ENCODE peak calls at places on chromosome 17, in ten cellular contexts. V, R, J, S, T, I, Q, M, K and G are unnamed samples.
A peak's percentile ranks its signal among the peaks of the same experiment; 100 is the strongest.

GRCh38 chr17:82424001-82424862 is 5.8 kb upstream of the OGFOD3 start:
- DNase-seq in V (peak; percentile 45), R (peak; percentile 55), J (no peak), S (peak; percentile 36), T (no peak), I (peak; percentile 78), Q (no peak), M (peak; percentile 72), K (no peak), G (no peak)

GRCh38 chr17:68585643-68586042 is 15.5 kb downstream of the FAM20A start:
- DNase-seq in V (no peak), R (no peak), J (no peak), S (no peak), T (no peak), I (no peak), Q (no peak), M (no peak), K (no peak), G (no peak)

GRCh38 chr17:7706631-7707354 is 1.8 kb downstream of the EFNB3 start:
- DNase-seq in V (no peak), R (no peak), J (no peak), S (no peak), T (no peak), I (no peak), Q (no peak), M (no peak), K (no peak), G (no peak)

GRCh38 chr17:39730095-39730921 is at the start of gene MIEN1:
- DNase-seq in V (peak; percentile 95), R (peak; percentile 95), J (peak; percentile 95), S (peak; percentile 64), T (peak; percentile 74), I (peak; percentile 90), Q (peak; percentile 94), M (peak; percentile 78), K (peak; percentile 98), G (peak; percentile 99)

GRCh38 chr17:45261577-45262515 is at the start of gene SPATA32:
- DNase-seq in V (peak; percentile 73), R (peak; percentile 72), J (peak; percentile 82), S (no peak), T (no peak), I (no peak), Q (no peak), M (no peak), K (peak; percentile 80), G (peak; percentile 89)

GRCh38 chr17:16286009-16286946 is 67.0 kb downstream of the CENPV start:
- DNase-seq in V (peak; percentile 86), R (peak; percentile 92), J (peak; percentile 93), S (peak; percentile 95), T (peak; percentile 87), I (peak; percentile 95), Q (peak; percentile 84), M (peak; percentile 99), K (peak; percentile 77), G (peak; percentile 66)

GRCh38 chr17:83072600-83073358 is 6.6 kb upstream of the METRNL start:
- DNase-seq in V (no peak), R (no peak), J (no peak), S (no peak), T (no peak), I (no peak), Q (no peak), M (no peak), K (no peak), G (no peak)

GRCh38 chr17:8332688-8333087 is 7.0 kb upstream of the ODF4 start:
- DNase-seq in V (no peak), R (no peak), J (no peak), S (no peak), T (no peak), I (peak; percentile 25), Q (no peak), M (peak; percentile 41), K (no peak), G (no peak)

GRCh38 chr17:18248811-18249210 is 9.7 kb downstream of the FLII start:
- DNase-seq in V (no peak), R (no peak), J (no peak), S (no peak), T (no peak), I (no peak), Q (no peak), M (no peak), K (no peak), G (no peak)

GRCh38 chr17:8844229-8845218 is 22.9 kb downstream of the PIK3R6 start:
- DNase-seq in V (no peak), R (no peak), J (peak; percentile 3), S (no peak), T (no peak), I (no peak), Q (no peak), M (no peak), K (no peak), G (no peak)

GRCh38 chr17:17108681-17109049 is 66.4 kb downstream of the MPRIP start:
- DNase-seq in V (peak; percentile 57), R (peak; percentile 58), J (no peak), S (no peak), T (no peak), I (no peak), Q (no peak), M (no peak), K (no peak), G (no peak)

GRCh38 chr17:9386401-9386800 is 189.2 kb downstream of the STX8 start:
- DNase-seq in V (no peak), R (no peak), J (no peak), S (no peak), T (no peak), I (no peak), Q (no peak), M (no peak), K (no peak), G (no peak)

DNA sequence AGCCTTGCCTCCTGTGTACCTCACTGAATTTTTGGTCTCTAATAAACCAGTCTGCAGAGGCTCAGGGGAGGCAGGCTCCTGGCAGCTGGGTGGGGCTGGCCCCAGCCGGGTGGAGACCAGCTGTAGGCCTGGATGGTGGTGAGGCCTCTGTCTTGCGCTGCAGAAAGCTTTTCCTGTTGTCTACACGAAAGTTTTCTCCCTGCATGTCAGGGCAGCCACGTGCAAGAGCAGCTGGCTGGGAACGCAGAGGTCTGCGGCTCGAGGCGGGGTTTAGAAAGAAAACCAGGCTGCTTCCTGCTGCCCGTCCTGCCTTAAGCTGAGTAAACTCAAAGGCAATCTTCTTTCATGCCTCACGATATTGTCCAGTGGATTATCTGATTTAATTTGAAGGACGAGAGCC is 2.4 kb downstream of the SERPINF1 start:
- DNase-seq in V (peak; percentile 66), R (peak; percentile 84), J (peak; percentile 93), S (no peak), T (no peak), I (no peak), Q (peak; percentile 85), M (no peak), K (no peak), G (no peak)
- TF ChIP-seq POLR2A in V (no peak), R (peak; percentile 37), J (no peak), S (no peak), T (no peak), I (no peak), Q (no peak), M (no peak), K (no peak), G (no peak)

DNA sequence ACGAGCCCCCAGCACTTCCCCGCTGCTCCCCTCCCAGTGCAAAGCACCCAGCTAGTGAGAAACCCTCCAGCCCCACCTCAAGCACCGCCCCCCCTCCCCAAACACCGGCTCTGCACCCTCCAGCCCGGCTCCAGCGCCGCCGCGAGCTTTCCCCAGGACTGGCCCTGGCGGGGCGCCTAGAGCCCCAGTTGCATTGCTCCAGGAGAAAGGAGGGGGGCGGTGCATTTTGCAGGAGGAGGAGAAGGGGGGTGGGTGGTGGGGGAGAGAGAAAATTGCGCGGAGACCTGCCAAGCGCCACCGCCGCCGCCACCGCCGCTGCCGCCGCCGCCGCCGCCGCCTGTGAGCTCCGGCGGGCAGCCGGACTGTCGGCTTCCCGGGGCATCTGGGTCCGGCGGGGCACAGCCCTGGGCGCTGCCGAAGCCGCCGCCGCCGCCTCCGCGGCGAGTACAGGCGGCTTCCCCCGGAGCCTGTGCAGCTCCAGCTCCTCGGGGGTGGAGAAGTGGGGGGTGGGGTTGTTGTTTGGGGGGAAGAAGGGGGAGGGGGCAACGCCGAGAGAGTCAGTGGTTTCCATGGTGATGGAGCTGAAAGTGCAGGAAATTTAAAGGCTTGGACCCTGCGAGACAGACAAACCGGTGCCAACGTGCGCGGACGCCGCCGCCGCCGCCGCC is at the start of gene NOG:
- DNase-seq in V (no peak), R (no peak), J (no peak), S (no peak), T (no peak), I (no peak), Q (no peak), M (no peak), K (peak; percentile 29), G (peak; percentile 30)
- TF ChIP-seq POLR2AphosphoS5 in V (no peak), R (no peak), J (no peak), S (no peak), T (no peak), I (no peak), Q (no peak), M (no peak), K (no peak), G (no peak)

GRCh38 chr17:50355701-50356341 is 9.9 kb downstream of the XYLT2 start:
- DNase-seq in V (peak; percentile 39), R (no peak), J (peak; percentile 62), S (no peak), T (no peak), I (no peak), Q (peak; percentile 55), M (no peak), K (no peak), G (no peak)
- TF ChIP-seq POLR2A in V (no peak), R (no peak), J (no peak), S (no peak), T (no peak), I (no peak), Q (no peak), M (no peak), K (no peak), G (no peak)

GRCh38 chr17:74746922-74747321 is 1.5 kb upstream of the NHERF1 start:
- DNase-seq in V (no peak), R (no peak), J (peak; percentile 66), S (no peak), T (no peak), I (peak; percentile 89), Q (no peak), M (no peak), K (no peak), G (no peak)

GRCh38 chr17:74749262-74750038 is 1.0 kb downstream of the NHERF1 start:
- DNase-seq in V (no peak), R (peak; percentile 59), J (no peak), S (no peak), T (no peak), I (peak; percentile 34), Q (no peak), M (no peak), K (peak; percentile 50), G (no peak)

GRCh38 chr17:74750039-74750326 is 1.6 kb downstream of the NHERF1 start:
- DNase-seq in V (no peak), R (no peak), J (no peak), S (no peak), T (no peak), I (no peak), Q (no peak), M (no peak), K (no peak), G (no peak)

GRCh38 chr17:74748279-74748528 is 224 bp upstream of the NHERF1 start:
- DNase-seq in V (no peak), R (no peak), J (no peak), S (no peak), T (peak; percentile 64), I (no peak), Q (no peak), M (no peak), K (no peak), G (no peak)

GRCh38 chr17:74748529-74749261 is at the start of gene NHERF1:
- DNase-seq in V (peak; percentile 97), R (peak; percentile 96), J (peak; percentile 97), S (peak; percentile 77), T (no peak), I (peak; percentile 95), Q (peak; percentile 94), M (peak; percentile 88), K (peak; percentile 98), G (peak; percentile 99)
- TF ChIP-seq POLR2AphosphoS5 in V (peak; percentile 98), R (peak; percentile 98), J (peak; percentile 96), S (peak; percentile 100), T (peak; percentile 88), I (peak; percentile 62), Q (peak; percentile 61), M (peak; percentile 99), K (peak; percentile 89), G (peak; percentile 75)